ENCODE peak calls at places on chromosome X, in seven cellular contexts. One of them, this sample, is unnamed.

GRCh38 chrX:103615781-103616180 is 8.0 kb downstream of the TCEAL3 start:
- DNase-seq in SW480: no peak
- DNase-seq in activated CD4-positive, alpha-beta T cell treated with anti-CD3 and anti-CD28 coated beads, Interleukin-2, amount 10 ng/mL, durations not matched to agents 7 days and 5 days: no peak
- DNase-seq in midbrain: no peak
- DNase-seq in activated T-helper 1 cell treated with Interleukin-2 at 50 U/mL for 16 hours: no peak
- DNase-seq in left colon: no peak
- DNase-seq in nephron progenitor cell: no peak
- DNase-seq in this sample: no peak

GRCh38 chrX:153969125-153969903 is 2.3 kb downstream of the HCFC1 start:
- DNase-seq in SW480: no peak
- DNase-seq in activated T-helper 1 cell treated with Interleukin-2 at 50 U/mL for 16 hours: no peak
- DNase-seq in activated CD4-positive, alpha-beta T cell treated with anti-CD3 and anti-CD28 coated beads, Interleukin-2, amount 10 ng/mL, durations not matched to agents 7 days and 5 days: no peak
- DNase-seq in nephron progenitor cell: peak; percentile 42
- DNase-seq in left colon: no peak
- DNase-seq in midbrain: no peak
- DNase-seq in this sample: no peak

GRCh38 chrX:115183980-115184379 is 5.2 kb upstream of the RBMXL3 start:
- DNase-seq in midbrain: no peak
- DNase-seq in SW480: no peak
- DNase-seq in left colon: no peak
- DNase-seq in activated T-helper 1 cell treated with Interleukin-2 at 50 U/mL for 16 hours: no peak
- DNase-seq in nephron progenitor cell: no peak
- DNase-seq in activated CD4-positive, alpha-beta T cell treated with anti-CD3 and anti-CD28 coated beads, Interleukin-2, amount 10 ng/mL, durations not matched to agents 7 days and 5 days: no peak
- DNase-seq in this sample: no peak

GRCh38 chrX:138885886-138886285 is 174.4 kb upstream of the FGF13 start:
- DNase-seq in SW480: no peak
- DNase-seq in left colon: no peak
- DNase-seq in nephron progenitor cell: no peak
- DNase-seq in activated CD4-positive, alpha-beta T cell treated with anti-CD3 and anti-CD28 coated beads, Interleukin-2, amount 10 ng/mL, durations not matched to agents 7 days and 5 days: no peak
- DNase-seq in midbrain: no peak
- DNase-seq in activated T-helper 1 cell treated with Interleukin-2 at 50 U/mL for 16 hours: no peak
- DNase-seq in this sample: no peak

GRCh38 chrX:153697924-153698865 is 10.5 kb downstream of the SLC6A8 start:
- DNase-seq in left colon: no peak
- DNase-seq in activated T-helper 1 cell treated with Interleukin-2 at 50 U/mL for 16 hours: no peak
- DNase-seq in SW480: no peak
- DNase-seq in activated CD4-positive, alpha-beta T cell treated with anti-CD3 and anti-CD28 coated beads, Interleukin-2, amount 10 ng/mL, durations not matched to agents 7 days and 5 days: no peak
- DNase-seq in midbrain: no peak
- DNase-seq in nephron progenitor cell: no peak
- DNase-seq in this sample: no peak

GRCh38 chrX:152824841-152825374 is 5.6 kb downstream of the CETN2 start:
- DNase-seq in left colon: no peak
- DNase-seq in SW480: no peak
- DNase-seq in nephron progenitor cell: no peak
- DNase-seq in activated T-helper 1 cell treated with Interleukin-2 at 50 U/mL for 16 hours: no peak
- DNase-seq in midbrain: no peak
- DNase-seq in activated CD4-positive, alpha-beta T cell treated with anti-CD3 and anti-CD28 coated beads, Interleukin-2, amount 10 ng/mL, durations not matched to agents 7 days and 5 days: no peak
- DNase-seq in this sample: no peak

GRCh38 chrX:340641-341423 is 22.2 kb upstream of the GTPBP6 start:
- DNase-seq in SW480: no peak
- DNase-seq in activated CD4-positive, alpha-beta T cell treated with anti-CD3 and anti-CD28 coated beads, Interleukin-2, amount 10 ng/mL, durations not matched to agents 7 days and 5 days: no peak
- DNase-seq in left colon: peak; percentile 12
- DNase-seq in activated T-helper 1 cell treated with Interleukin-2 at 50 U/mL for 16 hours: no peak
- DNase-seq in midbrain: no peak
- DNase-seq in nephron progenitor cell: no peak
- DNase-seq in this sample: no peak

GRCh38 chrX:17590892-17591740 is 146.2 kb upstream of the SCML1 start:
- DNase-seq in nephron progenitor cell: peak; percentile 59
- DNase-seq in activated T-helper 1 cell treated with Interleukin-2 at 50 U/mL for 16 hours: no peak
- DNase-seq in left colon: peak; percentile 54
- DNase-seq in activated CD4-positive, alpha-beta T cell treated with anti-CD3 and anti-CD28 coated beads, Interleukin-2, amount 10 ng/mL, durations not matched to agents 7 days and 5 days: peak; percentile 31
- DNase-seq in midbrain: peak; percentile 52
- DNase-seq in SW480: peak; percentile 76
- DNase-seq in this sample: peak; percentile 61

GRCh38 chrX:136711147-136711546 is 63.2 kb downstream of the CD40LG start:
- DNase-seq in left colon: peak; percentile 42
- DNase-seq in nephron progenitor cell: peak; percentile 15
- DNase-seq in SW480: peak; percentile 21
- DNase-seq in activated T-helper 1 cell treated with Interleukin-2 at 50 U/mL for 16 hours: no peak
- DNase-seq in midbrain: peak; percentile 29
- DNase-seq in activated CD4-positive, alpha-beta T cell treated with anti-CD3 and anti-CD28 coated beads, Interleukin-2, amount 10 ng/mL, durations not matched to agents 7 days and 5 days: peak; percentile 23
- DNase-seq in this sample: no peak

GRCh38 chrX:47198026-47198686 is 4.5 kb downstream of the UBA1 start:
- DNase-seq in SW480: no peak
- DNase-seq in activated T-helper 1 cell treated with Interleukin-2 at 50 U/mL for 16 hours: no peak
- DNase-seq in left colon: no peak
- DNase-seq in activated CD4-positive, alpha-beta T cell treated with anti-CD3 and anti-CD28 coated beads, Interleukin-2, amount 10 ng/mL, durations not matched to agents 7 days and 5 days: no peak
- DNase-seq in nephron progenitor cell: no peak
- DNase-seq in midbrain: no peak
- DNase-seq in this sample: no peak

GRCh38 chrX:126658447-126658846 is 105.8 kb upstream of the DCAF12L1 start:
- DNase-seq in left colon: no peak
- DNase-seq in nephron progenitor cell: no peak
- DNase-seq in activated T-helper 1 cell treated with Interleukin-2 at 50 U/mL for 16 hours: no peak
- DNase-seq in SW480: no peak
- DNase-seq in activated CD4-positive, alpha-beta T cell treated with anti-CD3 and anti-CD28 coated beads, Interleukin-2, amount 10 ng/mL, durations not matched to agents 7 days and 5 days: no peak
- DNase-seq in midbrain: no peak
- DNase-seq in this sample: no peak

GRCh38 chrX:38750551-38750950 is 50.7 kb upstream of the MID1IP1 start:
- DNase-seq in left colon: no peak
- DNase-seq in activated CD4-positive, alpha-beta T cell treated with anti-CD3 and anti-CD28 coated beads, Interleukin-2, amount 10 ng/mL, durations not matched to agents 7 days and 5 days: no peak
- DNase-seq in SW480: no peak
- DNase-seq in nephron progenitor cell: no peak
- DNase-seq in activated T-helper 1 cell treated with Interleukin-2 at 50 U/mL for 16 hours: no peak
- DNase-seq in midbrain: no peak
- DNase-seq in this sample: no peak

This sample was measured in neural crest cell.